ENCODE peak calls at places on chromosomes 2 and 18, in six cellular contexts. K, N, H, G, P and V are unnamed samples.

GRCh38 chr2:219356834-219357233 is 24.3 kb upstream of the RESP18 start:
- DNase-seq in K (no peak), N (no peak), H (no peak), G (no peak), P (no peak), V (no peak)

GRCh38 chr18:43007365-43007764 is 108.1 kb downstream of the RIT2 start:
- DNase-seq in K (no peak), N (no peak), H (no peak), G (no peak), P (no peak), V (no peak)

GRCh38 chr2:3681625-3682024 is 21.8 kb upstream of the DCDC2C start:
- DNase-seq in K (no peak), N (no peak), H (no peak), G (no peak), P (no peak), V (no peak)

GRCh38 chr18:36828157-36828629 is 609 bp downstream of the TPGS2 start:
- DNase-seq in K (peak; percentile 55), N (no peak), H (no peak), G (no peak), P (peak; percentile 59), V (peak; percentile 16)

GRCh38 chr18:26549486-26550435 is 1.4 kb upstream of the KCTD1 start:
- DNase-seq in K (peak; percentile 38), N (peak; percentile 33), H (no peak), G (no peak), P (peak; percentile 66), V (peak; percentile 12)

GRCh38 chr18:76821875-76822509 is 365 bp upstream of the ZNF236 start:
- DNase-seq in K (peak; percentile 35), N (peak; percentile 41), H (no peak), G (peak; percentile 85), P (peak; percentile 56), V (no peak)

GRCh38 chr2:15584767-15585469 is 6.8 kb upstream of the DDX1 start:
- DNase-seq in K (peak; percentile 24), N (no peak), H (no peak), G (no peak), P (no peak), V (no peak)

GRCh38 chr2:237624565-237624964 is 2.8 kb upstream of the LRRFIP1 start:
- DNase-seq in K (no peak), N (no peak), H (no peak), G (no peak), P (no peak), V (no peak)

GRCh38 chr18:49893036-49893435 is 79.7 kb upstream of the ACAA2 start:
- DNase-seq in K (no peak), N (no peak), H (no peak), G (no peak), P (no peak), V (peak; percentile 29)

GRCh38 chr2:4914551-4914950 is 777.6 kb upstream of the SOX11 start:
- DNase-seq in K (no peak), N (peak; percentile 7), H (no peak), G (no peak), P (no peak), V (no peak)

GRCh38 chr18:56873441-56874140 is 222.4 kb downstream of the WDR7 start:
- DNase-seq in K (no peak), N (no peak), H (no peak), G (no peak), P (no peak), V (peak; percentile 28)

GRCh38 chr2:195498176-195498575 is 158.8 kb upstream of the SLC39A10 start:
- DNase-seq in K (peak; percentile 30), N (no peak), H (no peak), G (no peak), P (no peak), V (peak; percentile 50)
- TF ChIP-seq BHLHE40 in K (no peak), N (no peak), H (no peak), G (no peak), P (no peak), V (no peak)

DNA sequence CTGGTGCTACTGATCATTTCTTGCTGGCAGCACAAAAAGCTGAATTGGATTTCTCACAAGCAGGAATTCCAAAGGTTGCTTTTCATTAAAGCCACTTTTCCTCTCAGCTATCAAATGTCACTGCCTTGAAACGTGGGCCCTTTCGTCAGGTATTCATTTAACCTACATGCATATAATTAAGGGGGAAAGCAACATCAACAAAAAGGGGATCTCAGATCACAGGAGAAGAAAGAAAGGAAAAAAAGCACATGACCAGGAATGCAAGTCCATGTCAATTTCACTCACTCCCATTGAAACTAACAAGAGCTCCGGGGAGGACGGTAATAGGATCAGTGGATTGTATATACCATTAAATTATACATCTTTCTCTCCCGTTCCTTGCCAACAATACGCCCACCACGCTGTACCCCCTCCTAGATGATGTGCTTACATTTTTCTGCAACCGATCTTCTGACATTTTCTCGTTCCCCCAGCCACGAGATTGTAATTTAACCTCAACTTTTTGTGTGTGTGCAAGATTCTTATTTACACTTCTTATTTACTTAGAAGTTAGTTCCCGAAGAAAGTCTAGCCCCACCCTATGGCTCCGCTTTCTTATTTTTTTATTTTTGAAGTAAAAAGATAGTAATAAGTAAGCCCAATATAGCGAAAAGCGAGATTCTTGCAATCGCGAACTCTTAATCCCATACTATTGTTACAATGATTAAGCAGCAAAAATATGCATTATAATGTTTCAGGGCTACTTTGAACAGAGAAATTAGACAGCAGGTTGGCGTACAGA is 707 bp downstream of the FIGN start:
- DNase-seq in K (peak; percentile 11), N (no peak), H (no peak), G (no peak), P (peak; percentile 16), V (no peak)
- TF ChIP-seq BHLHE40 in K (no peak), N (no peak), H (no peak), G (no peak), P (no peak), V (no peak)

GRCh38 chr2:230503798-230504197 is 87.8 kb downstream of the SP100 start:
- DNase-seq in K (peak; percentile 15), N (no peak), H (no peak), G (no peak), P (no peak), V (no peak)
- TF ChIP-seq BHLHE40 in K (no peak), N (no peak), H (no peak), G (no peak), P (no peak), V (no peak)

GRCh38 chr2:10020001-10020400 is 23.3 kb upstream of the KLF11 start:
- DNase-seq in K (no peak), N (no peak), H (no peak), G (no peak), P (no peak), V (no peak)
- TF ChIP-seq BHLHE40 in K (no peak), N (no peak), H (no peak), G (no peak), P (no peak), V (no peak)